ENCODE peak calls at places on chromosomes 6 and 20, in eight cellular contexts. One of them, this sample, is unnamed. For H3K4me1 and H3K36me3, the result is how much of the 10 kb centered on the place peaks cover.

GRCh38 chr20:24722586-24722985 is 226.5 kb upstream of the CST7 start:
- DNase-seq in naive thymus-derived CD4-positive, alpha-beta T cell: no peak
- DNase-seq in GM23248: no peak
- DNase-seq in H1: no peak
- DNase-seq in breast epithelium: no peak
- DNase-seq in aorta: no peak
- DNase-seq in right atrium auricular region: no peak
- DNase-seq in fibroblast of lung: no peak
- DNase-seq in this sample: no peak

GRCh38 chr20:14374191-14374590 is 36.8 kb upstream of the FLRT3 start:
- DNase-seq in aorta: no peak
- DNase-seq in naive thymus-derived CD4-positive, alpha-beta T cell: no peak
- DNase-seq in breast epithelium: no peak
- DNase-seq in GM23248: no peak
- DNase-seq in fibroblast of lung: no peak
- DNase-seq in H1: no peak
- DNase-seq in right atrium auricular region: no peak
- DNase-seq in this sample: no peak

GRCh38 chr20:9015984-9016324 is 52.9 kb upstream of the PLCB4 start:
- DNase-seq in H1: no peak
- DNase-seq in GM23248: peak
- DNase-seq in aorta: no peak
- DNase-seq in fibroblast of lung: peak
- DNase-seq in naive thymus-derived CD4-positive, alpha-beta T cell: no peak
- DNase-seq in breast epithelium: no peak
- DNase-seq in right atrium auricular region: no peak
- DNase-seq in this sample: no peak

GRCh38 chr6:149128489-149129145 is 188.9 kb upstream of the TAB2 start:
- DNase-seq in breast epithelium: no peak
- DNase-seq in naive thymus-derived CD4-positive, alpha-beta T cell: peak
- DNase-seq in H1: no peak
- DNase-seq in GM23248: no peak
- DNase-seq in aorta: no peak
- DNase-seq in right atrium auricular region: no peak
- DNase-seq in fibroblast of lung: peak
- DNase-seq in this sample: no peak

GRCh38 chr20:6697228-6697972 is 70.1 kb upstream of the BMP2 start:
- DNase-seq in aorta: no peak
- DNase-seq in fibroblast of lung: no peak
- DNase-seq in breast epithelium: no peak
- DNase-seq in right atrium auricular region: no peak
- DNase-seq in naive thymus-derived CD4-positive, alpha-beta T cell: no peak
- DNase-seq in GM23248: no peak
- DNase-seq in H1: no peak
- DNase-seq in this sample: no peak

GRCh38 chr20:50286609-50287008 is 96.0 kb downstream of the CEBPB start:
- DNase-seq in right atrium auricular region: peak
- DNase-seq in aorta: peak
- DNase-seq in naive thymus-derived CD4-positive, alpha-beta T cell: no peak
- DNase-seq in fibroblast of lung: peak
- DNase-seq in GM23248: peak
- DNase-seq in breast epithelium: no peak
- DNase-seq in H1: no peak
- DNase-seq in this sample: no peak

GRCh38 chr20:3710703-3711417 is 1.5 kb downstream of the SIGLEC1 start:
- DNase-seq in H1: peak
- DNase-seq in GM23248: peak
- DNase-seq in right atrium auricular region: peak
- DNase-seq in naive thymus-derived CD4-positive, alpha-beta T cell: peak
- DNase-seq in fibroblast of lung: peak
- DNase-seq in aorta: peak
- DNase-seq in breast epithelium: peak
- DNase-seq in this sample: peak

GRCh38 chr6:5751525-5752252 is 255.0 kb downstream of the NRN1 start:
- DNase-seq in breast epithelium: no peak
- DNase-seq in naive thymus-derived CD4-positive, alpha-beta T cell: no peak
- DNase-seq in GM23248: peak
- DNase-seq in H1: no peak
- DNase-seq in fibroblast of lung: no peak
- DNase-seq in aorta: no peak
- DNase-seq in right atrium auricular region: no peak
- DNase-seq in this sample: no peak

GRCh38 chr6:43962458-43962857 is 164.8 kb downstream of the MRPL14 start:
- DNase-seq in aorta: no peak
- DNase-seq in GM23248: peak
- DNase-seq in fibroblast of lung: no peak
- DNase-seq in naive thymus-derived CD4-positive, alpha-beta T cell: no peak
- DNase-seq in breast epithelium: no peak
- DNase-seq in H1: no peak
- DNase-seq in right atrium auricular region: peak
- DNase-seq in this sample: no peak

GRCh38 chr6:90285611-90286381 is 10.8 kb downstream of the BACH2 start:
- DNase-seq in breast epithelium: peak
- DNase-seq in aorta: peak
- DNase-seq in fibroblast of lung: peak
- DNase-seq in GM23248: peak
- DNase-seq in naive thymus-derived CD4-positive, alpha-beta T cell: peak
- DNase-seq in right atrium auricular region: peak
- DNase-seq in H1: no peak
- DNase-seq in this sample: peak

GRCh38 chr6:34496103-34496685 is 30.3 kb downstream of the PACSIN1 start:
- DNase-seq in naive thymus-derived CD4-positive, alpha-beta T cell: no peak
- DNase-seq in right atrium auricular region: no peak
- DNase-seq in H1: no peak
- DNase-seq in fibroblast of lung: no peak
- DNase-seq in aorta: peak
- DNase-seq in breast epithelium: no peak
- DNase-seq in GM23248: no peak
- DNase-seq in this sample: no peak

GRCh38 chr20:49866051-49866450 is 49.3 kb downstream of the SPATA2 start:
- DNase-seq in GM23248: peak
- DNase-seq in right atrium auricular region: no peak
- DNase-seq in naive thymus-derived CD4-positive, alpha-beta T cell: no peak
- DNase-seq in fibroblast of lung: no peak
- DNase-seq in H1: no peak
- DNase-seq in breast epithelium: no peak
- DNase-seq in aorta: no peak
- DNase-seq in this sample: no peak

GRCh38 chr6:113018351-113019151 is 671.4 kb downstream of the RFPL4B start:
- DNase-seq in aorta: no peak
- DNase-seq in naive thymus-derived CD4-positive, alpha-beta T cell: no peak
- DNase-seq in breast epithelium: no peak
- DNase-seq in right atrium auricular region: peak
- DNase-seq in H1: no peak
- DNase-seq in fibroblast of lung: peak
- DNase-seq in GM23248: peak
- DNase-seq in this sample: peak

GRCh38 chr6:49565261-49565660 is 14.8 kb downstream of the C6orf141 start:
- DNase-seq in H1: no peak
- DNase-seq in GM23248: no peak
- DNase-seq in fibroblast of lung: no peak
- DNase-seq in right atrium auricular region: no peak
- DNase-seq in naive thymus-derived CD4-positive, alpha-beta T cell: no peak
- DNase-seq in aorta: no peak
- DNase-seq in breast epithelium: no peak
- DNase-seq in this sample: no peak

GRCh38 chr6:33958208-33958862 is 154.5 kb upstream of the MLN start:
- DNase-seq in breast epithelium: no peak
- DNase-seq in right atrium auricular region: no peak
- DNase-seq in GM23248: peak
- DNase-seq in fibroblast of lung: no peak
- DNase-seq in aorta: peak
- DNase-seq in H1: no peak
- DNase-seq in naive thymus-derived CD4-positive, alpha-beta T cell: no peak
- DNase-seq in this sample: no peak

GRCh38 chr6:19613678-19614077 is 223.5 kb upstream of the ID4 start:
- DNase-seq in right atrium auricular region: no peak
- DNase-seq in naive thymus-derived CD4-positive, alpha-beta T cell: no peak
- DNase-seq in breast epithelium: no peak
- DNase-seq in GM23248: peak
- DNase-seq in H1: no peak
- DNase-seq in aorta: no peak
- DNase-seq in fibroblast of lung: no peak
- DNase-seq in this sample: no peak

GRCh38 chr20:17935186-17935585 is 33.4 kb downstream of the SNX5 start:
- DNase-seq in GM23248: peak
- DNase-seq in aorta: no peak
- DNase-seq in fibroblast of lung: no peak
- DNase-seq in breast epithelium: no peak
- DNase-seq in right atrium auricular region: no peak
- DNase-seq in naive thymus-derived CD4-positive, alpha-beta T cell: no peak
- DNase-seq in H1: no peak
- DNase-seq in this sample: no peak

GRCh38 chr6:116533233-116533957 is 12.1 kb downstream of the TRAPPC3L start:
- DNase-seq in right atrium auricular region: no peak
- DNase-seq in aorta: no peak
- DNase-seq in fibroblast of lung: no peak
- DNase-seq in breast epithelium: no peak
- DNase-seq in H1: no peak
- DNase-seq in naive thymus-derived CD4-positive, alpha-beta T cell: no peak
- DNase-seq in GM23248: no peak
- DNase-seq in this sample: no peak

GRCh38 chr20:51412333-51412761 is 130.2 kb downstream of the NFATC2 start:
- DNase-seq in aorta: no peak
- DNase-seq in GM23248: peak
- DNase-seq in H1: no peak
- DNase-seq in fibroblast of lung: peak
- DNase-seq in breast epithelium: no peak
- DNase-seq in right atrium auricular region: peak
- DNase-seq in naive thymus-derived CD4-positive, alpha-beta T cell: no peak
- DNase-seq in this sample: no peak

GRCh38 chr6:154258064-154258757 is 98.4 kb downstream of the IPCEF1 start:
- DNase-seq in right atrium auricular region: no peak
- DNase-seq in aorta: no peak
- DNase-seq in H1: no peak
- DNase-seq in breast epithelium: no peak
- DNase-seq in naive thymus-derived CD4-positive, alpha-beta T cell: no peak
- DNase-seq in GM23248: no peak
- DNase-seq in fibroblast of lung: no peak
- DNase-seq in this sample: no peak

GRCh38 chr6:36067374-36068011 is 39.9 kb downstream of the MAPK14 start:
- DNase-seq in fibroblast of lung: no peak
- DNase-seq in GM23248: peak
- DNase-seq in aorta: no peak
- DNase-seq in breast epithelium: no peak
- DNase-seq in right atrium auricular region: no peak
- DNase-seq in H1: no peak
- DNase-seq in naive thymus-derived CD4-positive, alpha-beta T cell: no peak
- DNase-seq in this sample: no peak
- H3K4me1 ChIP-seq in fibroblast of lung: under half
- H3K4me1 ChIP-seq in GM23248: under half
- H3K4me1 ChIP-seq in aorta: under half
- H3K4me1 ChIP-seq in breast epithelium: under half
- H3K4me1 ChIP-seq in right atrium auricular region: under half
- H3K4me1 ChIP-seq in H1: under half
- H3K4me1 ChIP-seq in naive thymus-derived CD4-positive, alpha-beta T cell: under half
- H3K4me1 ChIP-seq in this sample: half or more

DNA sequence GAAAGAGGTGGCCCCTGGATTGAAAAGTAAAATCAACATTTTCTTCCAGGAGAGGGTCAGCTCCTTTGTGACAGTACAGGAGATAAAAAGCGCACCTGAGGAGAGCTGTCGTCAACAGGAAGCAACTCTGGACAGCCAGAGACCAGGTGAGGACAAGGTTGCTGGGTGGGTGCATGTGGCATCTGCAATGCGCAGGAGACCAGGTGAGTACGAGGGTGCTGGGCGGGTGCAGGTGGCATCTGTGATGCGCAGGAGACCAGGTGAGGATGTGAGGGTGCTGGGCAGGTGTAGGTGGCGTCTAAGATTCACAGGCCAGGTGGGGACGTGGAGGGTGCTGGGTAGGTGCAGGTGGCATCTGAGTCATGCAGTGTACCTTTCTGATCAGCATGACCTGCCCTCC is 38.4 kb downstream of the WDR27 start:
- DNase-seq in fibroblast of lung: no peak
- DNase-seq in GM23248: no peak
- DNase-seq in naive thymus-derived CD4-positive, alpha-beta T cell: no peak
- DNase-seq in right atrium auricular region: no peak
- DNase-seq in aorta: no peak
- DNase-seq in H1: no peak
- DNase-seq in breast epithelium: no peak
- DNase-seq in this sample: no peak
- H3K36me3 ChIP-seq in fibroblast of lung: under half
- H3K36me3 ChIP-seq in GM23248: under half
- H3K36me3 ChIP-seq in naive thymus-derived CD4-positive, alpha-beta T cell: under half
- H3K36me3 ChIP-seq in right atrium auricular region: under half
- H3K36me3 ChIP-seq in aorta: under half
- H3K36me3 ChIP-seq in H1: under half
- H3K36me3 ChIP-seq in breast epithelium: under half
- H3K36me3 ChIP-seq in this sample: under half

DNA sequence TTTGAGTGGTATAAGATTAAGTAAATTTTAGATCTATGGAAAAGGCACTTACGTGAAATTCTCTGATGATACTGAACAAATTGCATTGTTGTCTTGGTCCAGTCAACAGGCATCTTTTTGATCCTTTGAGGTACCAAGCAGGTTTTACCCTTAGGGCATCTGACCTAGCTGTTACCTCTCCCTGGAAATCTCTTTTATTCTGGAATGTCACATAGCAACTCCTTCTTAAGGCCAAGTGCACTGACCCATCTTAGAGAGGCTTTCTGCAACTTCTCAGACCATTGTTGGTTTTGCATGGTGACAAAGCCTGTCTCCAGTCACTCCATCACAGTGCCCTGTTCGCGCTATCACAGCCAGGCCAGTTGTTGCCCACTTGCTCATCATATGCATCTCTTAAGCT is 42.0 kb downstream of the TPD52L1 start:
- DNase-seq in H1: no peak
- DNase-seq in fibroblast of lung: no peak
- DNase-seq in aorta: no peak
- DNase-seq in breast epithelium: no peak
- DNase-seq in right atrium auricular region: no peak
- DNase-seq in GM23248: no peak
- DNase-seq in naive thymus-derived CD4-positive, alpha-beta T cell: no peak
- DNase-seq in this sample: no peak
- H3K4me1 ChIP-seq in H1: under half
- H3K4me1 ChIP-seq in fibroblast of lung: under half
- H3K4me1 ChIP-seq in aorta: under half
- H3K4me1 ChIP-seq in breast epithelium: under half
- H3K4me1 ChIP-seq in right atrium auricular region: under half
- H3K4me1 ChIP-seq in GM23248: under half
- H3K4me1 ChIP-seq in naive thymus-derived CD4-positive, alpha-beta T cell: under half
- H3K4me1 ChIP-seq in this sample: under half

GRCh38 chr20:47212606-47213207 is 143.8 kb downstream of the ZMYND8 start:
- DNase-seq in fibroblast of lung: no peak
- DNase-seq in H1: no peak
- DNase-seq in naive thymus-derived CD4-positive, alpha-beta T cell: no peak
- DNase-seq in breast epithelium: no peak
- DNase-seq in GM23248: no peak
- DNase-seq in aorta: no peak
- DNase-seq in right atrium auricular region: no peak
- DNase-seq in this sample: no peak
- H3K36me3 ChIP-seq in fibroblast of lung: under half
- H3K36me3 ChIP-seq in H1: half or more
- H3K36me3 ChIP-seq in naive thymus-derived CD4-positive, alpha-beta T cell: under half
- H3K36me3 ChIP-seq in breast epithelium: under half
- H3K36me3 ChIP-seq in GM23248: under half
- H3K36me3 ChIP-seq in aorta: under half
- H3K36me3 ChIP-seq in right atrium auricular region: half or more
- H3K36me3 ChIP-seq in this sample: half or more